ENCODE peak calls at places on chromosomes 12 and 14, in six cellular contexts. One of them, this sample, is unnamed.
A peak's percentile ranks its signal among the peaks of the same experiment; 100 is the strongest.

GRCh38 chr12:89939468-89940215 is 231.0 kb upstream of the ATP2B1 start:
- DNase-seq in HCT116: no peak
- DNase-seq in cardiac muscle cell: no peak
- DNase-seq in CD4-positive, CD25-positive, alpha-beta regulatory T cell: no peak
- DNase-seq in Peyer's patch: no peak
- DNase-seq in CD8-positive, alpha-beta T cell: no peak
- DNase-seq in this sample: no peak

GRCh38 chr12:126567016-126567415 is 1501.8 kb downstream of the AACS start:
- DNase-seq in HCT116: no peak
- DNase-seq in cardiac muscle cell: no peak
- DNase-seq in CD4-positive, CD25-positive, alpha-beta regulatory T cell: no peak
- DNase-seq in Peyer's patch: no peak
- DNase-seq in CD8-positive, alpha-beta T cell: no peak
- DNase-seq in this sample: no peak

GRCh38 chr12:27807063-27807703 is 27.1 kb upstream of the MANSC4 start:
- DNase-seq in HCT116: no peak
- DNase-seq in cardiac muscle cell: no peak
- DNase-seq in CD4-positive, CD25-positive, alpha-beta regulatory T cell: peak; percentile 73
- DNase-seq in Peyer's patch: no peak
- DNase-seq in CD8-positive, alpha-beta T cell: peak; percentile 6
- DNase-seq in this sample: no peak

GRCh38 chr14:104355949-104356737 is 217.8 kb downstream of the KIF26A start:
- DNase-seq in HCT116: no peak
- DNase-seq in cardiac muscle cell: no peak
- DNase-seq in CD4-positive, CD25-positive, alpha-beta regulatory T cell: no peak
- DNase-seq in Peyer's patch: no peak
- DNase-seq in CD8-positive, alpha-beta T cell: no peak
- DNase-seq in this sample: peak; percentile 65

GRCh38 chr12:72491399-72491798 is 219.2 kb downstream of the TRHDE start:
- DNase-seq in HCT116: no peak
- DNase-seq in cardiac muscle cell: peak; percentile 6
- DNase-seq in CD4-positive, CD25-positive, alpha-beta regulatory T cell: no peak
- DNase-seq in Peyer's patch: no peak
- DNase-seq in CD8-positive, alpha-beta T cell: no peak
- DNase-seq in this sample: no peak

GRCh38 chr14:75702606-75703261 is 41.7 kb downstream of the TTLL5 start:
- DNase-seq in HCT116: no peak
- DNase-seq in cardiac muscle cell: peak; percentile 73
- DNase-seq in CD4-positive, CD25-positive, alpha-beta regulatory T cell: no peak
- DNase-seq in Peyer's patch: no peak
- DNase-seq in CD8-positive, alpha-beta T cell: no peak
- DNase-seq in this sample: no peak

GRCh38 chr12:110317921-110318320 is 36.9 kb downstream of the ATP2A2 start:
- DNase-seq in HCT116: no peak
- DNase-seq in cardiac muscle cell: peak; percentile 73
- DNase-seq in CD4-positive, CD25-positive, alpha-beta regulatory T cell: no peak
- DNase-seq in Peyer's patch: no peak
- DNase-seq in CD8-positive, alpha-beta T cell: no peak
- DNase-seq in this sample: no peak

GRCh38 chr12:73902270-73902669 is 635.4 kb upstream of the ATXN7L3B start:
- DNase-seq in HCT116: no peak
- DNase-seq in cardiac muscle cell: no peak
- DNase-seq in CD4-positive, CD25-positive, alpha-beta regulatory T cell: no peak
- DNase-seq in Peyer's patch: no peak
- DNase-seq in CD8-positive, alpha-beta T cell: no peak
- DNase-seq in this sample: no peak

GRCh38 chr12:51905507-51906438 is 1.5 kb upstream of the ACVRL1 start:
- DNase-seq in HCT116: no peak
- DNase-seq in cardiac muscle cell: peak; percentile 81
- DNase-seq in CD4-positive, CD25-positive, alpha-beta regulatory T cell: no peak
- DNase-seq in Peyer's patch: peak; percentile 25
- DNase-seq in CD8-positive, alpha-beta T cell: no peak
- DNase-seq in this sample: peak; percentile 76

DNA sequence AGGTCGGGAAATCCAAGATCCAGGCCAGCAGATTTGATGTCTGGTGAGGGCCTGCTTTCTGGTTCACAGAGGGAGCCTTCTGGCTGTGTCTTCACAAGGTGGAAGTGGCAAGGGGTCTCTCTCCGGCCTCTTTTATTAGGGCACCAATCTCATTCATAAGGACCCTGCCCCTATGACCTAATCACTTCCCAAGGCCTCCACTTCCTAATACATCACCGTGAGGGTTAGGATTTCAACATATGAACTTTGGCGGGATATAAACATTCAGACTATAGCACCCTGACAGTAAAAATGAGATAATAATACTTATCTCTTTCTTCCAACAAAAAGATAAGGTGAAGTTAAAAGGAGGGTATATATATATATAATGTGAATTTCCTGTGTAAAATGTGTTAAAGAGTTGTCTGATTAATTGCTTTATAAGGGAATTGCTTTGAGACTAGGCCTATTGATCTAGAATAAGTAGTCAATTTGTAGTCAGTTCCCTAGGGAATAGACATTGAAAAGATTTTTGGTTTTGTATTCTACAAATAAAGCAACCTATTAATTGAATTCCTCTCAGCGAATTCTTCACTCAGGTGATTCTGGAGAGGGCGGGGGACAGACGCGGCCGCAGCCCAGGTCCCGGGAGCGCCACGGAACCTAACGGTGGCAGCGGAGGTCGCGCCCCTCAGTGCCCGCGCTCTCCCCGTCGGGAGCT is 516 bp upstream of the LGALS3 start:
- DNase-seq in HCT116: no peak
- DNase-seq in cardiac muscle cell: no peak
- DNase-seq in CD4-positive, CD25-positive, alpha-beta regulatory T cell: no peak
- DNase-seq in Peyer's patch: no peak
- DNase-seq in CD8-positive, alpha-beta T cell: no peak
- DNase-seq in this sample: no peak
- H3K27ac ChIP-seq in HCT116: peak overlapping the region; percentile 79
- H3K27ac ChIP-seq in cardiac muscle cell: no peak overlapping the region
- H3K27ac ChIP-seq in CD4-positive, CD25-positive, alpha-beta regulatory T cell: peak overlapping the region; percentile 70
- H3K27ac ChIP-seq in Peyer's patch: peak overlapping the region; percentile 99
- H3K27ac ChIP-seq in CD8-positive, alpha-beta T cell: no peak overlapping the region
- H3K27ac ChIP-seq in this sample: peak overlapping the region; percentile 97

DNA sequence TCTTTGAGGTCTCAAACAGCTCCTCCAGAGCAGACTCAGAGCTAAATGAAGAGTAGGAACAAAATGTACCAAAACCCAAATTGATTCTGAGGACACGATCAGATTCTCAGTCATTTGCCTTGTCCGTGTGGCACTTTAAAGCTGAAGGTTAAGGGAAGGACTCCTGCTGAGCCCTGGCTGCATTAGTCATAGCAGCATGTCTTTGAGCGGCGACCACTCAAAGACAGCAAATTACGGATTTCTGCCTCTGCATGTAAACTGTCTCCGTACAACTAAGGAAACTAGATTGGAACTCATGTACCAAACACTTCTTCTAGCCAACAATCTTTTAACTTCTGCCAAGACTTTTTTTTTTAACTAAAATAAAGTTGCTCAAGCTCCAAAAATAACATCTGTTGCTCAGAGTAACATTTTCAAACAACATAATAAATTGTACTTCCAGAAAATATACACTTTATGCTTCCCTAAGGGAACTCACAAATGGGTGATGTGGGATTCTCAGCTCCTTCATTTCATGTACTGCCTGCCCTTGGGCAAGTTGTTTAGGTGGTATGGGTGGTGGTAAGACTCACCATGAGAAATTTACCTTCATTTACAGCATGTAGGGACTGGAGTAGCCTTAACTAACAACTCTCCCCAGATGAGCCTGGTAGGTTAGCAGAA is 56.1 kb downstream of the RERG start:
- DNase-seq in HCT116: no peak
- DNase-seq in cardiac muscle cell: peak; percentile 52
- DNase-seq in CD4-positive, CD25-positive, alpha-beta regulatory T cell: no peak
- DNase-seq in Peyer's patch: no peak
- DNase-seq in CD8-positive, alpha-beta T cell: no peak
- DNase-seq in this sample: peak; percentile 80
- H3K27ac ChIP-seq in HCT116: peak overlapping the region; percentile 64
- H3K27ac ChIP-seq in cardiac muscle cell: no peak overlapping the region
- H3K27ac ChIP-seq in CD4-positive, CD25-positive, alpha-beta regulatory T cell: no peak overlapping the region
- H3K27ac ChIP-seq in Peyer's patch: peak overlapping the region; percentile 62
- H3K27ac ChIP-seq in CD8-positive, alpha-beta T cell: no peak overlapping the region
- H3K27ac ChIP-seq in this sample: peak overlapping the region; percentile 72

GRCh38 chr14:96134508-96134907 is 70.1 kb upstream of the BDKRB2 start:
- DNase-seq in HCT116: no peak
- DNase-seq in cardiac muscle cell: peak; percentile 34
- DNase-seq in CD4-positive, CD25-positive, alpha-beta regulatory T cell: no peak
- DNase-seq in Peyer's patch: no peak
- DNase-seq in CD8-positive, alpha-beta T cell: no peak
- DNase-seq in this sample: no peak

GRCh38 chr14:96131836-96132235 is 72.8 kb upstream of the BDKRB2 start:
- DNase-seq in HCT116: no peak
- DNase-seq in cardiac muscle cell: no peak
- DNase-seq in CD4-positive, CD25-positive, alpha-beta regulatory T cell: no peak
- DNase-seq in Peyer's patch: no peak
- DNase-seq in CD8-positive, alpha-beta T cell: no peak
- DNase-seq in this sample: no peak

GRCh38 chr14:96129128-96129736 is 75.4 kb upstream of the BDKRB2 start:
- DNase-seq in HCT116: no peak
- DNase-seq in cardiac muscle cell: no peak
- DNase-seq in CD4-positive, CD25-positive, alpha-beta regulatory T cell: no peak
- DNase-seq in Peyer's patch: no peak
- DNase-seq in CD8-positive, alpha-beta T cell: no peak
- DNase-seq in this sample: no peak

GRCh38 chr14:96130391-96130790 is 74.2 kb upstream of the BDKRB2 start:
- DNase-seq in HCT116: no peak
- DNase-seq in cardiac muscle cell: no peak
- DNase-seq in CD4-positive, CD25-positive, alpha-beta regulatory T cell: no peak
- DNase-seq in Peyer's patch: no peak
- DNase-seq in CD8-positive, alpha-beta T cell: no peak
- DNase-seq in this sample: no peak

DNA sequence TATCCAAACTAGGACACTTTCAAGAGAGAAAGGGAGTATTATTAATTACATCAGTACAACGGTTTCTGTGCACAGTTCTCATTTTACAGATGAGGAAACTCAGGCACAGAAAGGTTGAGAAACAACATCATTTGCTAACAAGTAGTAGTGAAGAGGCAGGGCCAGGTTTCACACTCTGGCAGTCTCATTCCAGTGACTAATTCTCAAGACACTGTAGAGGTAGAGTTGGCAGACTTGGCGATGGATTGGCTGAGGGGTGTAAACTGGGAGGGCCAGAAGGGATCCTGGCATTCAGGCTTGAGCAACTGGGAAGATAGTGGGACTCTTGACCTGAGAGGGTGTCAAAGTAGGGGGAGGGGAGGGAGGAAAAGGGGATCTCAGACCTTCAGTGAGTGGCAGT is 73.8 kb upstream of the BDKRB2 start:
- DNase-seq in HCT116: no peak
- DNase-seq in cardiac muscle cell: peak; percentile 71
- DNase-seq in CD4-positive, CD25-positive, alpha-beta regulatory T cell: no peak
- DNase-seq in Peyer's patch: no peak
- DNase-seq in CD8-positive, alpha-beta T cell: no peak
- DNase-seq in this sample: no peak
- H3K27ac ChIP-seq in HCT116: no peak overlapping the region
- H3K27ac ChIP-seq in cardiac muscle cell: no peak overlapping the region
- H3K27ac ChIP-seq in CD4-positive, CD25-positive, alpha-beta regulatory T cell: no peak overlapping the region
- H3K27ac ChIP-seq in Peyer's patch: no peak overlapping the region
- H3K27ac ChIP-seq in CD8-positive, alpha-beta T cell: no peak overlapping the region
- H3K27ac ChIP-seq in this sample: no peak overlapping the region

DNA sequence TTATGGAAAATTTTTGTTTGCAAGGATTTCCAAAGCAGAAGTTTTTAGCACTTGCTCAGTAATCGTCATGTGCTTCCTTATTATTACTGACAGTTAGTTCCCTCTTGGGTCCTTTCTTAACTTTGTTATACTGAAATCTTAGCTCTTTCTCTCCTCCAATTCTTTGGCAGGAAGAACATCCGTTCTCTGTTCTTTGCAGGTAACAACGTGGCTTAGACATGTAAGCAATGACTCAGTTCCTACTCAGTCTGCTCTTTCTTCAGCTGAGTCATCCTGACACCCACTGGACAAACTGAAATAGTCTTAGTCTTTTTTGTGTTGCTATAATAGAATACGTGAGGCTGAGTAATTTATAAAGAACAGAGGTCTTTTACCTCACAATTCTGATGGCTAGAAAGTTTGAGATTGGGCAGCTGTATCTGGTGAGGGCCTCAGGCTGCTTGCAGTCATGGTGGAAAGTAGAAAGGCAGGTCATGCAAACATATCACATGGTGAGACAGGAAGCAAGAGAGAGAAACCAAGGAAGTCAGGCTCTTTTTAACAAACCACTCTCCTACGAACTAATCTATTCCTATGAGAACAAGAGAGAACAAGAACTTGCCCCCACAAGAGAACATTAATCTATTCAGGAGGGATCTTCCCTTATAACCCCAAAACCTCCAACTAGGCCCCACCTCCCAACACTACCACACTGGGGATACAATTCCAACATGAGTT is 49.2 kb downstream of the TESPA1 start:
- DNase-seq in HCT116: peak; percentile 77
- DNase-seq in cardiac muscle cell: peak; percentile 81
- DNase-seq in CD4-positive, CD25-positive, alpha-beta regulatory T cell: peak; percentile 91
- DNase-seq in Peyer's patch: no peak
- DNase-seq in CD8-positive, alpha-beta T cell: peak; percentile 12
- DNase-seq in this sample: no peak
- H3K27ac ChIP-seq in HCT116: peak overlapping the region; percentile 55
- H3K27ac ChIP-seq in cardiac muscle cell: no peak overlapping the region
- H3K27ac ChIP-seq in CD4-positive, CD25-positive, alpha-beta regulatory T cell: peak overlapping the region; percentile 75
- H3K27ac ChIP-seq in Peyer's patch: peak overlapping the region; percentile 49
- H3K27ac ChIP-seq in CD8-positive, alpha-beta T cell: no peak overlapping the region
- H3K27ac ChIP-seq in this sample: peak overlapping the region; percentile 0

GRCh38 chr12:1948883-1949282 is 30.4 kb upstream of the CACNA2D4 start:
- DNase-seq in HCT116: no peak
- DNase-seq in cardiac muscle cell: no peak
- DNase-seq in CD4-positive, CD25-positive, alpha-beta regulatory T cell: no peak
- DNase-seq in Peyer's patch: no peak
- DNase-seq in CD8-positive, alpha-beta T cell: no peak
- DNase-seq in this sample: no peak

GRCh38 chr12:1946311-1946710 is 27.9 kb upstream of the CACNA2D4 start:
- DNase-seq in HCT116: no peak
- DNase-seq in cardiac muscle cell: no peak
- DNase-seq in CD4-positive, CD25-positive, alpha-beta regulatory T cell: no peak
- DNase-seq in Peyer's patch: no peak
- DNase-seq in CD8-positive, alpha-beta T cell: no peak
- DNase-seq in this sample: no peak

GRCh38 chr12:1949771-1950470 is 31.5 kb upstream of the CACNA2D4 start:
- DNase-seq in HCT116: no peak
- DNase-seq in cardiac muscle cell: peak; percentile 19
- DNase-seq in CD4-positive, CD25-positive, alpha-beta regulatory T cell: peak; percentile 50
- DNase-seq in Peyer's patch: no peak
- DNase-seq in CD8-positive, alpha-beta T cell: no peak
- DNase-seq in this sample: no peak

GRCh38 chr12:1947081-1947480 is 28.6 kb upstream of the CACNA2D4 start:
- DNase-seq in HCT116: no peak
- DNase-seq in cardiac muscle cell: peak; percentile 67
- DNase-seq in CD4-positive, CD25-positive, alpha-beta regulatory T cell: no peak
- DNase-seq in Peyer's patch: no peak
- DNase-seq in CD8-positive, alpha-beta T cell: no peak
- DNase-seq in this sample: no peak
- H3K27ac ChIP-seq in HCT116: no peak overlapping the region
- H3K27ac ChIP-seq in cardiac muscle cell: no peak overlapping the region
- H3K27ac ChIP-seq in CD4-positive, CD25-positive, alpha-beta regulatory T cell: no peak overlapping the region
- H3K27ac ChIP-seq in Peyer's patch: no peak overlapping the region
- H3K27ac ChIP-seq in CD8-positive, alpha-beta T cell: no peak overlapping the region
- H3K27ac ChIP-seq in this sample: no peak overlapping the region

GRCh38 chr14:95500201-95500681 is 16.2 kb downstream of the SYNE3 start:
- DNase-seq in HCT116: no peak
- DNase-seq in cardiac muscle cell: no peak
- DNase-seq in CD4-positive, CD25-positive, alpha-beta regulatory T cell: no peak
- DNase-seq in Peyer's patch: no peak
- DNase-seq in CD8-positive, alpha-beta T cell: no peak
- DNase-seq in this sample: no peak
- H3K27ac ChIP-seq in HCT116: no peak overlapping the region
- H3K27ac ChIP-seq in cardiac muscle cell: peak overlapping the region; percentile 50
- H3K27ac ChIP-seq in CD4-positive, CD25-positive, alpha-beta regulatory T cell: no peak overlapping the region
- H3K27ac ChIP-seq in Peyer's patch: peak overlapping the region; percentile 63
- H3K27ac ChIP-seq in CD8-positive, alpha-beta T cell: no peak overlapping the region
- H3K27ac ChIP-seq in this sample: peak overlapping the region; percentile 70

GRCh38 chr14:72743626-72744025 is 150.3 kb downstream of the DPF3 start:
- DNase-seq in HCT116: no peak
- DNase-seq in cardiac muscle cell: no peak
- DNase-seq in CD4-positive, CD25-positive, alpha-beta regulatory T cell: no peak
- DNase-seq in Peyer's patch: no peak
- DNase-seq in CD8-positive, alpha-beta T cell: no peak
- DNase-seq in this sample: no peak
- H3K27ac ChIP-seq in HCT116: no peak overlapping the region
- H3K27ac ChIP-seq in cardiac muscle cell: peak overlapping the region; percentile 82
- H3K27ac ChIP-seq in CD4-positive, CD25-positive, alpha-beta regulatory T cell: no peak overlapping the region
- H3K27ac ChIP-seq in Peyer's patch: no peak overlapping the region
- H3K27ac ChIP-seq in CD8-positive, alpha-beta T cell: no peak overlapping the region
- H3K27ac ChIP-seq in this sample: no peak overlapping the region

This sample was measured in coronary artery.